ENCODE peak calls at places on chromosomes 12 and 14, in four cellular contexts. One of them, this sample, is unnamed.

GRCh38 chr12:92989715-92990484 is 60.8 kb upstream of the EEA1 start:
- DNase-seq in HepG2: peak; percentile 66
- DNase-seq in GM12878: no peak
- DNase-seq in K562: no peak
- DNase-seq in this sample: no peak

GRCh38 chr14:59897757-59898383 is 22.1 kb upstream of the LRRC9 start:
- DNase-seq in GM12878: no peak
- DNase-seq in HepG2: peak; percentile 30
- DNase-seq in K562: peak; percentile 18
- DNase-seq in this sample: peak; percentile 39

GRCh38 chr14:99476864-99477263 is 3.8 kb downstream of the SETD3 start:
- DNase-seq in K562: no peak
- DNase-seq in GM12878: no peak
- DNase-seq in HepG2: no peak
- DNase-seq in this sample: no peak

GRCh38 chr12:906077-906585 is 43.4 kb downstream of the RAD52 start:
- DNase-seq in GM12878: no peak
- DNase-seq in K562: no peak
- DNase-seq in HepG2: no peak
- DNase-seq in this sample: no peak

GRCh38 chr12:66188584-66189475 is at the start of gene IRAK3:
- DNase-seq in K562: no peak
- DNase-seq in HepG2: no peak
- DNase-seq in GM12878: no peak
- DNase-seq in this sample: peak; percentile 52

GRCh38 chr12:26721800-26722199 is 111.2 kb downstream of the ITPR2 start:
- DNase-seq in HepG2: no peak
- DNase-seq in GM12878: no peak
- DNase-seq in K562: no peak
- DNase-seq in this sample: no peak

GRCh38 chr14:75960219-75960618 is 21.6 kb downstream of the TGFB3 start:
- DNase-seq in HepG2: no peak
- DNase-seq in K562: no peak
- DNase-seq in GM12878: peak; percentile 78
- DNase-seq in this sample: no peak

GRCh38 chr14:51443195-51444018 is 203.4 kb downstream of the TMX1 start:
- DNase-seq in GM12878: no peak
- DNase-seq in K562: no peak
- DNase-seq in HepG2: no peak
- DNase-seq in this sample: no peak

GRCh38 chr12:2212971-2213869 is 160.4 kb downstream of the CACNA1C start:
- DNase-seq in HepG2: no peak
- DNase-seq in K562: no peak
- DNase-seq in GM12878: no peak
- DNase-seq in this sample: no peak

GRCh38 chr14:80164991-80165390 is 46.3 kb downstream of the DIO2 start:
- DNase-seq in K562: no peak
- DNase-seq in HepG2: no peak
- DNase-seq in GM12878: no peak
- DNase-seq in this sample: no peak

GRCh38 chr12:64652346-64652745 is 42.1 kb downstream of the RASSF3 start:
- DNase-seq in K562: no peak
- DNase-seq in HepG2: no peak
- DNase-seq in GM12878: no peak
- DNase-seq in this sample: no peak

GRCh38 chr14:99875421-99875820 is 82.2 kb downstream of the EML1 start:
- DNase-seq in HepG2: no peak
- DNase-seq in GM12878: no peak
- DNase-seq in K562: no peak
- DNase-seq in this sample: no peak

GRCh38 chr12:92702754-92703679 is at the start of gene PLEKHG7:
- DNase-seq in K562: no peak
- DNase-seq in GM12878: peak; percentile 80
- DNase-seq in HepG2: peak; percentile 47
- DNase-seq in this sample: no peak

GRCh38 chr12:41026151-41026550 is 162.0 kb upstream of the PDZRN4 start:
- DNase-seq in GM12878: no peak
- DNase-seq in HepG2: no peak
- DNase-seq in K562: no peak
- DNase-seq in this sample: no peak

DNA sequence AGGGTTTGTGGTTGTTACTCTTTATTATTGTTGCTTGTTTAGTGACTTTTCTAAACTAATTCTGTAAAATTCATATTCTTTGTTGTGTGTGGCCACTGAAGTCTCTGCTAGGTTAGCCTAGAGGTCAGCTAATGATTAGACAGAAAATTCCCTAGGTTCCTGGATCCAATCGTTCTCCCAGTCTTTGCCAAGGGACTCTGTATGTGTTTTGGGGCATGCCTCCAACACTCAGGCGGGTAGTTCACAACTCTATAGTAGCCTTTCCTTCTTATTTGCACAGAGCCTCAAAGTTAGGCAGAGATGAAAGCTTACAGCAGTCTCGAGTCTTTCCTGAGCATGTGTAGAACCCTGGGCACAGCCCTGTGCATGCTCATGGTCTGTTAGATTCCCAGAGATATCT is 32.7 kb upstream of the RIN3 start:
- DNase-seq in K562: no peak
- DNase-seq in HepG2: no peak
- DNase-seq in GM12878: no peak
- DNase-seq in this sample: no peak
- TF ChIP-seq ATF3 in K562: no peak
- TF ChIP-seq ATF3 in HepG2: no peak
- TF ChIP-seq ATF3 in GM12878: no peak
- TF ChIP-seq ATF3 in this sample: no peak

GRCh38 chr12:45130881-45131281 is 80.0 kb upstream of the DBX2 start:
- DNase-seq in K562: peak; percentile 45
- DNase-seq in GM12878: peak; percentile 16
- DNase-seq in HepG2: peak; percentile 28
- DNase-seq in this sample: peak; percentile 59

GRCh38 chr12:45125997-45126396 is 75.1 kb upstream of the DBX2 start:
- DNase-seq in GM12878: no peak
- DNase-seq in HepG2: no peak
- DNase-seq in K562: no peak
- DNase-seq in this sample: no peak

GRCh38 chr12:45128637-45129036 is 77.7 kb upstream of the DBX2 start:
- DNase-seq in HepG2: no peak
- DNase-seq in K562: no peak
- DNase-seq in GM12878: no peak
- DNase-seq in this sample: no peak

GRCh38 chr12:45131506-45131905 is 80.6 kb upstream of the DBX2 start:
- DNase-seq in GM12878: no peak
- DNase-seq in HepG2: no peak
- DNase-seq in K562: no peak
- DNase-seq in this sample: no peak
- TF ChIP-seq CTCF in GM12878: no peak
- TF ChIP-seq CTCF in HepG2: no peak
- TF ChIP-seq CTCF in K562: no peak
- TF ChIP-seq CTCF in this sample: no peak

DNA sequence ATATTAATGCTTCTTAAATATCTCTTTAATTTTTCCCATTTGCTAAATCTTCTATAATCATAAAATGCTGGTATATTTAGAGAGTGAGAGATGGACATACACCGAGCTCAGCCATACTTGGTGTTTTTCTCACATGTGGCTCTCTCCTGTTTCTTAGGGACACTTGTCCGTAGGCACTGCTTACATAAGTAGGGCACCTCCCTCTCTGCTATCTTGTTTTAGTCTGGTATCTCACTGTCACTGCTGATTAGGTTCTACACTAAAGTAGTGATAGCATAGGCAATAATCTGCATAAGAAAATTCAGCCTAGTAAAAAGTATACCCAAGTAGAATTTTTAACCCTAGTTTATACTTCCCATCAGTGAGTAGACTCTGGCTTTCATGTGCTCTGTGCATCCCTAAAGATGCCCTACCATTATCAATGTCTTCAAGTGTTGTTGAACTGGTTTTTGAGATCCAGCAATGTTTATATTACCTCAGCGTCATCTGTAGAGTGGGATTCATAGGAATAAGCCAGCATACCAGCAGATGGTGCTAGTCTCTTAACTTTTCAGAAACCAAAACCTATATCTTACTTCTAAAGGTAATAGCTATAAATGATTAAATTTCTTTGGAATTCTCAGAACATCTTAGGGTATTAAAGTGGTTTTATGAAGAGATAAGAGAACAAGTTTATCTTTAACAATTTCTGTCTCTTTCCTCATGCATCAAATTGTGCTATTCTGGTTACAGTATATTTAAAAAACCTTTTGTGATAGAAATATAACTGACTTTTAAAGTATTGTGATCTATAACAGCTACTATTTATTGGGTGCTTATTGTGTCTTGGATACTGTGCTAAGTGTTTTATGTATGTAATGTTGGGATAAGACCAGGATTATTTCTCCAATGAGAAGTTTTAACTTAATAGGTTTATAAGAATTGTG is 32.9 kb downstream of the ARID2 start:
- DNase-seq in HepG2: peak; percentile 28
- DNase-seq in K562: peak; percentile 27
- DNase-seq in GM12878: no peak
- DNase-seq in this sample: no peak
- TF ChIP-seq NR2C2 in HepG2: no peak
- TF ChIP-seq NR2C2 in K562: no peak
- TF ChIP-seq NR2C2 in GM12878: no peak
- TF ChIP-seq NR2C2 in this sample: no peak

GRCh38 chr14:103130965-103131364 is 7.7 kb downstream of the TNFAIP2 start:
- DNase-seq in GM12878: no peak
- DNase-seq in K562: no peak
- DNase-seq in HepG2: no peak
- DNase-seq in this sample: no peak
- TF ChIP-seq ATF3 in GM12878: no peak
- TF ChIP-seq ATF3 in K562: no peak
- TF ChIP-seq ATF3 in HepG2: no peak
- TF ChIP-seq ATF3 in this sample: no peak

GRCh38 chr14:54565236-54566151 is 1.4 kb upstream of the SAMD4A start:
- DNase-seq in GM12878: no peak
- DNase-seq in HepG2: peak; percentile 83
- DNase-seq in K562: peak; percentile 81
- DNase-seq in this sample: peak; percentile 83
- TF ChIP-seq CTCF in GM12878: peak; percentile 21
- TF ChIP-seq CTCF in HepG2: peak; percentile 53
- TF ChIP-seq CTCF in K562: peak; percentile 53
- TF ChIP-seq CTCF in this sample: no peak

GRCh38 chr12:108634225-108634795 is 616 bp upstream of the SELPLG start:
- DNase-seq in HepG2: no peak
- DNase-seq in GM12878: no peak
- DNase-seq in K562: peak; percentile 53
- DNase-seq in this sample: no peak
- TF ChIP-seq NR2C2 in HepG2: no peak
- TF ChIP-seq NR2C2 in GM12878: no peak
- TF ChIP-seq NR2C2 in K562: no peak
- TF ChIP-seq NR2C2 in this sample: no peak

GRCh38 chr14:56300495-56300894 is 182.3 kb downstream of the PELI2 start:
- DNase-seq in HepG2: no peak
- DNase-seq in K562: no peak
- DNase-seq in GM12878: no peak
- DNase-seq in this sample: no peak
- TF ChIP-seq ATF3 in HepG2: no peak
- TF ChIP-seq ATF3 in K562: no peak
- TF ChIP-seq ATF3 in GM12878: no peak
- TF ChIP-seq ATF3 in this sample: no peak